ENCODE peak calls at places on chromosomes 6 and 20, in four cellular contexts. I, X, W and K are unnamed samples.

GRCh38 chr6:37518116-37518515 is 18.4 kb upstream of the CCDC167 start:
- DNase-seq in X (no peak), I (no peak), W (no peak), K (no peak)

GRCh38 chr20:4999788-5000187 is 1.5 kb downstream of the SLC23A2 start:
- DNase-seq in W (no peak), I (no peak), X (no peak), K (no peak)

GRCh38 chr20:20010639-20011500 is 6.3 kb upstream of the NAA20 start:
- DNase-seq in I (peak), X (no peak), W (no peak), K (peak)

GRCh38 chr20:38127011-38127621 is 38.0 kb downstream of the TGM2 start:
- DNase-seq in X (no peak), I (no peak), W (peak), K (no peak)

GRCh38 chr20:56440346-56441007 is 27.9 kb upstream of the RTF2 start:
- DNase-seq in W (no peak), I (no peak), X (peak), K (no peak)

GRCh38 chr6:3566812-3567211 is 110.0 kb upstream of the SLC22A23 start:
- DNase-seq in W (no peak), X (no peak), I (no peak), K (no peak)

GRCh38 chr20:40860487-40860902 is 168.1 kb upstream of the TOP1 start:
- DNase-seq in I (no peak), W (no peak), X (no peak), K (no peak)

GRCh38 chr6:33772114-33772830 is 16.7 kb downstream of the LEMD2 start:
- DNase-seq in X (no peak), W (peak), I (no peak), K (no peak)

GRCh38 chr6:109477725-109478124 is 5.3 kb downstream of the ZBTB24 start:
- DNase-seq in I (peak), X (no peak), W (no peak), K (no peak)

GRCh38 chr6:111113731-111114438 is 26.6 kb downstream of the SLC16A10 start:
- DNase-seq in X (no peak), I (no peak), W (peak), K (no peak)

GRCh38 chr20:34541917-34542316 is 16.6 kb upstream of the MAP1LC3A start:
- DNase-seq in I (no peak), W (no peak), X (no peak), K (no peak)

GRCh38 chr6:45436544-45437440 is 59.1 kb upstream of the SUPT3H start:
- DNase-seq in W (peak), I (no peak), X (peak), K (no peak)

GRCh38 chr6:13535306-13535705 is 39.1 kb upstream of the SIRT5 start:
- DNase-seq in I (no peak), X (no peak), W (no peak), K (no peak)

GRCh38 chr6:72616406-72617015 is 5.4 kb upstream of the KCNQ5 start:
- DNase-seq in W (peak), X (no peak), I (peak), K (no peak)

GRCh38 chr6:109406196-109406595 is 23.9 kb upstream of the CD164 start:
- DNase-seq in X (no peak), I (no peak), W (no peak), K (no peak)

GRCh38 chr20:2342243-2342642 is 38.5 kb upstream of the TGM6 start:
- DNase-seq in W (no peak), X (no peak), I (no peak), K (no peak)

GRCh38 chr6:7468382-7469081 is 72.9 kb upstream of the DSP start:
- DNase-seq in I (no peak), W (peak), X (no peak), K (peak)

GRCh38 chr6:83609248-83609647 is 96.9 kb downstream of the PRSS35 start:
- DNase-seq in I (no peak), X (no peak), W (no peak), K (no peak)

GRCh38 chr20:33124261-33124660 is 43.7 kb upstream of the BPIFA2 start:
- DNase-seq in X (no peak), W (no peak), I (no peak), K (no peak)

GRCh38 chr6:124009372-124009765 is 205.7 kb downstream of the NKAIN2 start:
- DNase-seq in X (no peak), I (no peak), W (no peak), K (no peak)

GRCh38 chr20:8837396-8837795 is 231.5 kb upstream of the PLCB4 start:
- DNase-seq in I (peak), X (no peak), W (no peak), K (no peak)

GRCh38 chr6:36227379-36228344 is 31.1 kb downstream of the BRPF3 start:
- DNase-seq in I (no peak), W (peak), X (no peak), K (no peak)

GRCh38 chr20:44016525-44016924 is 101.9 kb downstream of the TOX2 start:
- DNase-seq in X (no peak), W (no peak), I (no peak), K (no peak)

GRCh38 chr20:9354579-9354978 is 159.8 kb upstream of the LAMP5 start:
- DNase-seq in W (no peak), I (no peak), X (no peak), K (no peak)

GRCh38 chr20:4894981-4895381 is 106.3 kb downstream of the SLC23A2 start:
- DNase-seq in W (no peak), I (no peak), X (no peak), K (no peak)

GRCh38 chr20:45087814-45088213 is 13.1 kb downstream of the KCNS1 start:
- DNase-seq in I (no peak), X (no peak), W (no peak), K (no peak)

GRCh38 chr6:150251566-150252186 is 108.8 kb downstream of the PPP1R14C start:
- DNase-seq in W (no peak), I (no peak), X (no peak), K (no peak)

GRCh38 chr20:16761305-16761829 is 13.2 kb downstream of the OTOR start:
- DNase-seq in X (peak), I (peak), W (peak), K (peak)

GRCh38 chr6:49849121-49849907 is 17.0 kb downstream of the CRISP1 start:
- DNase-seq in X (no peak), I (peak), W (peak), K (peak)

GRCh38 chr20:59455392-59456341 is 148.7 kb upstream of the PHACTR3 start:
- DNase-seq in W (peak), X (no peak), I (no peak), K (peak)

GRCh38 chr6:116633685-116634084 is 17.4 kb downstream of the RSPH4A start:
- DNase-seq in W (peak), X (no peak), I (peak), K (peak)

GRCh38 chr6:80210618-80211017 is 104.1 kb downstream of the BCKDHB start:
- DNase-seq in I (no peak), W (peak), X (peak), K (no peak)

GRCh38 chr20:53917145-53918009 is 153.0 kb downstream of the BCAS1 start:
- DNase-seq in X (peak), W (peak), I (no peak), K (no peak)

GRCh38 chr6:111784423-111784822 is 88.8 kb downstream of the FYN start:
- DNase-seq in W (no peak), X (no peak), I (no peak), K (no peak)

GRCh38 chr20:1440024-1440423 is 26.6 kb downstream of the NSFL1C start:
- DNase-seq in I (peak), X (no peak), W (peak), K (no peak)

GRCh38 chr20:31517373-31517772 is 3.1 kb downstream of the HM13 start:
- DNase-seq in X (no peak), W (peak), I (peak), K (peak)

GRCh38 chr6:170178561-170179477 is 112.1 kb downstream of the DLL1 start:
- DNase-seq in X (no peak), W (no peak), I (no peak), K (no peak)

GRCh38 chr20:36070451-36070850 is 84.1 kb upstream of the EPB41L1 start:
- DNase-seq in X (no peak), W (no peak), I (peak), K (no peak)

GRCh38 chr6:169782966-169783760 is 31.7 kb downstream of the ERMARD start:
- DNase-seq in X (no peak), I (no peak), W (no peak), K (no peak)

GRCh38 chr6:81241717-81242116 is 510.8 kb downstream of the TENT5A start:
- DNase-seq in I (peak), X (no peak), W (no peak), K (peak)
- TF ChIP-seq FOXM1 in I (no peak), X (no peak), W (no peak), K (no peak)

GRCh38 chr6:151763303-151763702 is 44.2 kb upstream of the ESR1 start:
- DNase-seq in W (no peak), I (peak), X (no peak), K (no peak)
- TF ChIP-seq FOXK2 in W (no peak), I (no peak), X (no peak), K (no peak)

GRCh38 chr6:132391391-132392291 is 9.6 kb downstream of the MOXD1 start:
- DNase-seq in W (no peak), I (no peak), X (no peak), K (no peak)
- TF ChIP-seq FOXM1 in W (no peak), I (no peak), X (no peak), K (no peak)

GRCh38 chr6:25655746-25656145 is 3.7 kb downstream of the SCGN start:
- DNase-seq in X (no peak), W (no peak), I (no peak), K (no peak)

GRCh38 chr6:25661129-25661779 is 9.2 kb downstream of the SCGN start:
- DNase-seq in I (peak), W (no peak), X (no peak), K (no peak)

GRCh38 chr6:25665455-25665854 is 13.4 kb downstream of the SCGN start:
- DNase-seq in X (no peak), I (no peak), W (no peak), K (no peak)

GRCh38 chr6:25659633-25660368 is 7.8 kb downstream of the SCGN start:
- DNase-seq in W (no peak), X (no peak), I (no peak), K (no peak)

DNA sequence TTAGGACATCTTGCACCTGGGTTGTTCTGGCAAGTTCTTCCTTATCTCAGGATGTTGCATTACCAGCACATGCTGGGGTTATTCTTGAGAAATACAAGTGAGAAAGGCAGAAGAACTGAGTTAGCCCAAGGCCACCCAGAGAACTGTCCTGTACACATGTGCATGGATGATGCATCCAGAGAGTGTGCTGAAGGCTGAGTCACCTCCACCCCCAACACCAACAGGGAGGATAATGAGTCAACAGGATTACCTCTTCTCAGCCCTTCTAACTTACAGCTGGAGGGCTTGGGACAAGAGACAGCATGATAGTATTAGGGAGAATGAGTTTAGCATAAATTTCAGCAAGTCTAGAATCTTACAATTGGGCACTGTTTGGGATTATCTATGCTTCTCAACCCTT is 8.5 kb downstream of the SCGN start:
- DNase-seq in I (peak), X (no peak), W (peak), K (no peak)
- TF ChIP-seq FOXK2 in I (no peak), X (no peak), W (no peak), K (no peak)

DNA sequence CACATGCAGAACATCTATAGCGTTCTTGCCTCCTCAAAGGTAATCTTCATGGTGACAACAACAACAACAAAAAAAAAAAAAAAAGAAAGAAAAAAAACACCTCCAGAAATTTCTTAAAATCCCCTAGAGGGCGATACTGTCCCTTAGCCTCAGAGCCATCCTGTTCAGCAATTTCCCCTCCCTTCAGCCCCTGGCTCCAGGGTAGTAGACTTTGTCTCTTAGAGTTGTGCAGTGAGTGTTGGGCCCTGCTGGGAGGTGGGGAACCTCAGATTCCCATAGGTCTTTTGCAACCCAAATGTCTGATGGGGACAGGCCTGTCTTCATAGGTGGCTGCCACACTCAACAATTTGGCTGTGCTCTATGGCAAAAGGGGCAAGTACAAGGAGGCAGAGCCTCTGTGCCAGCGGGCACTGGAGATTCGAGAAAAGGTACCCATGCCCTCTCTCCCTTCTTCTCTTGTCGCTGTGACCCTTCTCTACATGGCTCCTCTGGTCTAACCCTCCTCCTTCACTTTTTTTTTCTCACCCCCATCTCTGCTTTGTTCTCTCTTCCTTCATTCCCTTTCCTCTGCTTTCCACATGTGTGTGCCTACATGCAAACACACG is 6.0 kb upstream of the PTK7 start:
- DNase-seq in I (peak), W (peak), X (no peak), K (peak)
- TF ChIP-seq FOXM1 in I (no peak), W (no peak), X (no peak), K (no peak)

GRCh38 chr6:75196051-75196743 is 9.7 kb downstream of the COL12A1 start:
- DNase-seq in X (no peak), I (no peak), W (no peak), K (no peak)
- TF ChIP-seq FOXK2 in X (no peak), I (no peak), W (no peak), K (no peak)

GRCh38 chr20:62305765-62306431 is 3.1 kb downstream of the ADRM1 start:
- DNase-seq in X (no peak), I (no peak), W (peak), K (no peak)
- TF ChIP-seq FOXM1 in X (no peak), I (no peak), W (no peak), K (no peak)

DNA sequence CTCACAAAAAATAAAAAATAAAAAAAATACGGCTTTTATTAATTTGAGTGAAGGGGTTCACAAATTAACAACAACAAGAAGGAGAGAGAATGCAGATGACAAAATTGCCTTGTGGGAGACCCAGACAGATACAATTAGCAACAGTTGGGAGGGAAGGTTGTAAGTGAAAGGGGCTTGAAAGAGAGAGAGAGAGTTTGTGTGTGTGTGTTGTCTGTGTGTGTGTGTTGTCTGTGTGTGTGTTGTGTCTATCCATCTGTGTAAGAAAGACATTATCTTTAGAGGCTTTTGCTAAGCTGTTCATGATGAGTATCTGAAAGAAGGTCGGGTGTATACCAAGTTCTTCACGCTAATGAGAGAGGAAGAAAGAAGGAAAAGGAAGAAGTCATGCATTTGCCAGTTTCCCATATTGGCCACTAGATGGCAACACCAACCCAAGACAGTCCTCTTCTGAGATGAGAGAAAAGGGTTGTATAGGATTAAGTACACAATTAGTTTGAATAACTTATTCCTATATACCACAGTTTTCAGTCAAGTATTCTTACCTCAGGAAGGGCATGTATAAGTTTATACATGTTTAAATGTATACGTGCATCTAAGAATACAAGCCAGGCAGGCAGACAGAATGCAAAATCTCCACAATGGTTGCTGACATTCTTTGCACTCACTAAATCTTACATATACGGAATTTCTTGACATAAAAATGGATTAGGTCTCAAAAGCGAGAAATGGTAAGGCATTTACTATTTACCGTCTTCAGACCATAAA is 63.7 kb upstream of the CD2AP start:
- DNase-seq in W (peak), X (peak), I (peak), K (peak)
- TF ChIP-seq FOXK2 in W (no peak), X (no peak), I (no peak), K (no peak)

DNA sequence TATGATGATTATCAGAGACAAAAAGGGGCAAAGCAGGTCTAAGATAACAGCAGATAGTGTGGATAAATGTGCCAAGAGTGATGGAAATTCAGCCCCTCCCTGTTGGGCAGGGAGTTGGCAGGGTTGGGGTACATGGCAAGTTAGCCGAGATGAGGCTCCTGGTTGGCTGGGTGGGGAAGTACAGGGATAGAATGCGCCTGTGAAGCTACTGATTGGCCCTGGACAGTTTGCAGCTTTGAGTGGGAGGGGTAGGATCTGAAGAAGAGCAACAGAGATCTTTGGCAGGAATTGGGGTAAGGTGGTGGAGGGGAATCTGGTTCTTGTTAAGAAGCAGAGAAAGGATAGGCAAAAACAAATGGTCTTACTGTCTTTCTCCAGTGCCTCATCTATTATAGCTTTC is 86.6 kb upstream of the CARMIL1 start:
- DNase-seq in I (no peak), X (no peak), W (no peak), K (no peak)
- TF ChIP-seq FOXM1 in I (no peak), X (no peak), W (no peak), K (no peak)

DNA sequence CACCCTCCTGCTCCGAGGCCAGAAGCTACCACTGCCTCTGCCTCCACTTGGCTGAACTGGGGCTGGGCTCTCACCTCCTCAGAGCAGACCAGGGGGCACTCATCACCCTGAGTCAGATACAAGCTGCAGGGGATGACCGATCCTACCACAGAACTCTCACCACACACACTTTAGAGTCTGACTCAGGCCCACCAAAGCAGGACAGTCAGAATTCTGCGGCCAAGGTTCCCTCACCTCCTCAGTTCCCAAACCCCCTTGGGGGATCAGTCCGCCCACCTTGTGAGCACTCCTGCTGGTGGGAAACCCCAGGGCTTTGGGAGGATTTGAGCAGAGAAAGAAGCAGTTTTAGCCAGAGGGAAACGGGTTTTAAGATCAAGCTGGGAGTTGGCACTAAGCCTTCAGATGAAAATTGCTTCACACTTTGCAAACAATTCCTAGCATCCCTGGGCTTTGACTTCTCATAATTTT is 587.8 kb upstream of the JAG1 start:
- DNase-seq in W (no peak), I (no peak), X (peak), K (no peak)
- TF ChIP-seq FOXK2 in W (no peak), I (no peak), X (no peak), K (no peak)